ENCODE peak calls at places on chromosome 17, in ten cellular contexts. X, R, N, C, B, M, G, Q, T and Z are unnamed samples.

GRCh38 chr17:38879878-38880727 is 10.2 kb downstream of the LASP1 start:
- DNase-seq in R (peak), X (no peak), C (peak), B (no peak), G (peak), N (no peak), Q (no peak), T (peak), M (no peak), Z (peak)

GRCh38 chr17:73030501-73030911 is 62.0 kb downstream of the SLC39A11 start:
- DNase-seq in R (no peak), C (peak), T (peak), M (no peak), B (no peak), N (peak), G (no peak), Q (no peak), X (no peak), Z (no peak)

GRCh38 chr17:83155128-83156081 is 76.0 kb downstream of the METRNL start:
- DNase-seq in Q (no peak), M (peak), N (no peak), X (no peak), C (peak), B (peak), T (peak), G (no peak), R (peak), Z (peak)

GRCh38 chr17:79850571-79851460 is 11.6 kb upstream of the CBX4 start:
- DNase-seq in C (no peak), M (no peak), X (no peak), R (peak), T (peak), B (no peak), Q (no peak), G (peak), N (no peak), Z (peak)

GRCh38 chr17:73907601-73907910 is 263.3 kb upstream of the SDK2 start:
- DNase-seq in T (no peak), X (no peak), R (no peak), Q (no peak), B (no peak), M (no peak), N (no peak), C (no peak), G (no peak), Z (no peak)

GRCh38 chr17:29590979-29591736 is 1.7 kb upstream of the GIT1 start:
- DNase-seq in B (peak), C (peak), G (peak), R (peak), Q (no peak), M (no peak), X (peak), T (peak), N (peak), Z (peak)

GRCh38 chr17:43822566-43823190 is 10.3 kb downstream of the MPP3 start:
- DNase-seq in M (no peak), T (peak), N (no peak), Q (no peak), X (no peak), C (peak), R (no peak), B (no peak), G (no peak), Z (no peak)

GRCh38 chr17:42918902-42919521 is 18.4 kb downstream of the G6PC1 start:
- DNase-seq in M (no peak), R (no peak), Q (no peak), N (no peak), G (no peak), X (no peak), T (no peak), C (no peak), B (no peak), Z (no peak)

GRCh38 chr17:1241904-1242303 is 28.3 kb upstream of the BHLHA9 start:
- DNase-seq in G (no peak), X (no peak), B (no peak), M (no peak), Q (no peak), T (peak), N (no peak), R (peak), C (peak), Z (peak)

GRCh38 chr17:45719335-45720071 is 64.6 kb upstream of the CRHR1 start:
- DNase-seq in T (peak), G (peak), X (no peak), B (no peak), M (no peak), R (peak), N (no peak), Q (no peak), C (no peak), Z (peak)

GRCh38 chr17:17019891-17020456 is 22.3 kb upstream of the MPRIP start:
- DNase-seq in R (no peak), X (no peak), N (no peak), T (no peak), C (no peak), M (no peak), Q (no peak), B (peak), G (peak), Z (peak)

GRCh38 chr17:46152423-46152822 is 40.8 kb downstream of the KANSL1 start:
- DNase-seq in X (no peak), T (no peak), R (no peak), B (no peak), G (no peak), C (no peak), M (no peak), Q (peak), N (no peak), Z (no peak)

GRCh38 chr17:57121308-57122042 is 36.4 kb downstream of the AKAP1 start:
- DNase-seq in G (peak), B (no peak), Q (no peak), N (no peak), C (no peak), M (peak), X (no peak), T (peak), R (peak), Z (peak)

GRCh38 chr17:5422505-5422904 is 2.5 kb downstream of the RPAIN start:
- DNase-seq in N (no peak), R (peak), C (no peak), B (no peak), T (peak), M (no peak), Q (no peak), G (peak), X (no peak), Z (peak)

GRCh38 chr17:5523249-5523648 is 36.9 kb downstream of the MIS12 start:
- DNase-seq in T (no peak), Q (no peak), G (no peak), R (no peak), X (no peak), N (no peak), B (no peak), M (no peak), C (no peak), Z (no peak)

GRCh38 chr17:21462259-21462658 is 86.1 kb downstream of the KCNJ12 start:
- DNase-seq in M (no peak), B (no peak), G (no peak), R (peak), X (no peak), C (no peak), Q (no peak), T (no peak), N (no peak), Z (no peak)

GRCh38 chr17:19569785-19570496 is 36.3 kb downstream of the SLC47A1 start:
- DNase-seq in T (no peak), Q (no peak), X (no peak), M (no peak), C (peak), G (peak), B (no peak), R (no peak), N (no peak), Z (peak)

GRCh38 chr17:73232587-73233373 is 28.9 kb downstream of the CPSF4L start:
- DNase-seq in C (peak), T (peak), X (peak), G (peak), N (peak), R (peak), B (peak), Q (no peak), M (peak), Z (peak)

GRCh38 chr17:7840875-7841274 is 6.9 kb downstream of the KDM6B start:
- DNase-seq in C (no peak), G (no peak), M (no peak), R (no peak), X (no peak), N (no peak), B (no peak), T (no peak), Q (no peak), Z (no peak)
- TF ChIP-seq CTCF in C (no peak), G (no peak), M (no peak), R (no peak), X (no peak), N (no peak), B (no peak), T (no peak), Q (no peak), Z (no peak)

GRCh38 chr17:70521821-70522256 is 352.5 kb downstream of the KCNJ2 start:
- DNase-seq in G (no peak), M (no peak), X (no peak), T (peak), B (no peak), N (peak), C (no peak), R (peak), Q (no peak), Z (peak)

GRCh38 chr17:70523407-70523806 is 354.1 kb downstream of the KCNJ2 start:
- DNase-seq in T (no peak), R (no peak), X (no peak), C (no peak), B (no peak), Q (no peak), M (no peak), N (no peak), G (no peak), Z (no peak)

GRCh38 chr17:70525976-70526375 is 356.6 kb downstream of the KCNJ2 start:
- DNase-seq in G (no peak), C (no peak), R (no peak), B (no peak), M (no peak), X (no peak), Q (no peak), N (no peak), T (no peak), Z (no peak)

GRCh38 chr17:70527364-70527888 is 358.1 kb downstream of the KCNJ2 start:
- DNase-seq in M (peak), Q (no peak), N (no peak), G (no peak), B (no peak), R (no peak), T (no peak), C (no peak), X (peak), Z (no peak)
- TF ChIP-seq CTCF in M (no peak), Q (no peak), N (no peak), G (no peak), B (no peak), R (no peak), T (no peak), C (no peak), X (no peak), Z (no peak)

GRCh38 chr17:50176559-50177471 is 11.0 kb downstream of the SGCA start:
- DNase-seq in X (no peak), Q (no peak), G (no peak), N (no peak), M (no peak), C (no peak), T (no peak), B (peak), R (peak), Z (no peak)
- TF ChIP-seq CTCF in X (no peak), Q (no peak), G (no peak), N (no peak), M (no peak), C (no peak), T (peak), B (no peak), R (peak), Z (no peak)

GRCh38 chr17:8851600-8851999 is 15.9 kb downstream of the PIK3R6 start:
- DNase-seq in N (no peak), X (no peak), C (no peak), Q (no peak), B (no peak), R (no peak), M (no peak), G (no peak), T (no peak), Z (no peak)
- TF ChIP-seq CTCF in N (no peak), X (no peak), C (no peak), Q (no peak), B (no peak), R (no peak), M (no peak), G (no peak), T (no peak), Z (no peak)

GRCh38 chr17:54900457-54901229 is at the start of gene TOM1L1:
- DNase-seq in B (peak), Q (no peak), R (peak), M (peak), N (peak), G (peak), T (peak), C (peak), X (peak), Z (peak)
- TF ChIP-seq CTCF in B (no peak), Q (peak), R (peak), M (no peak), N (peak), G (no peak), T (peak), C (no peak), X (no peak), Z (peak)

DNA sequence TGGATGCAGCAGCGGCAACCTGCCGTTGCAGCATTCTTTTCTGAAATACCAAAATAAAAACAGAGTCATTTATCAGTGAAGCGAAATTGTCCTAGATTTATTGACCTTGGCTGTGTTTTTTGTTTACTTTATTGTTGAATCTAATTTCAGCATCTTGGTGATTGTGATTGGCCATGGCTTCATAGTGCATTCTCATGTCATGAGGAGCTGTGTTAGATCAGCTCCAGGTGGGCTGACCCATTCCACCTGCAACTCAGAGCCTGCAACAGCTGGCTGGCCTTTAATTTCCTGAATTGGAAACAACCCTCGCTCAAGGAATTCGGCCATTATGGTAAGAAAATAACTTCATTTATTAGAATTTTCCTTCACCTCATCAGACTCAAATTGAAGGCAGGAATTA is 16.4 kb downstream of the KRT24 start:
- DNase-seq in Q (no peak), B (no peak), G (no peak), R (no peak), T (no peak), N (no peak), M (no peak), C (no peak), X (no peak), Z (no peak)
- TF ChIP-seq CTCF in Q (no peak), B (no peak), G (no peak), R (no peak), T (no peak), N (no peak), M (no peak), C (no peak), X (no peak), Z (no peak)

DNA sequence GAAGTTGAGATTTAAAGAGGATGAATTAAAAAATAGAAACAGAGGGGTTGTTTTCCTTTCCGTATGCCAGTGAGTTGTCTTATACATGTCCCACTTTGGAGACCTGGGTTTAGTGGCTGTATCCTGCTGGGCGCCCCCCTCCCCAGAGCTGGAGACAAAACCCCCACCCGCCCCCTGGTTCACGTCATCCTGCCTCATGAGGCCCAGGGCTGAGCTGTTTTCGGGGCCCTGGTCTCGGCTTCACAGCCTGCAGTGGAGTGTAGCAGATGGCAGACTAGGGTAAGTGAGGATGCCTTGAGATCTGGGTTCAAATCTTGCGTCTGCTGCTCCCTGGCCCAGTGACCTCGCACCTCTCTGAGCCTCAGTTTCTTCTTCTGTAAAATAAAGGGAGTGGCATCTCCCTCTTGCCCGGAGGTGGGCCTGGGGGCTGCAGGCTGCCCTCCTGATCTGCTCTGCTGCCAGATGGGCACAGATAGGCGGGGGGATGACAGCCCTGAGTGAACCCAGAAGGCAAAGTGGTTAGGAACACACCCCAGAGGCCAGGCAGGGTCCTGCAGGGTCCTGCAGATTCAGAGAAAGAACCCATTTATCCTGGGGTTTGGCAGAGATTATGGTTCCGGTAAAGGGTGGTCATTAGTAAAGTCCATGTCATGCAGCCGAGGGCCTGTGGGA is 45.1 kb downstream of the SOCS3 start:
- DNase-seq in M (no peak), N (no peak), R (no peak), T (no peak), Q (no peak), B (no peak), G (no peak), X (no peak), C (no peak), Z (no peak)
- TF ChIP-seq CTCF in M (no peak), N (no peak), R (peak), T (no peak), Q (no peak), B (no peak), G (no peak), X (no peak), C (no peak), Z (no peak)